ENCODE peak calls at places on chromosome 21, in eight cellular contexts. X, H, W, A, L, T, D and G are unnamed samples.

GRCh38 chr21:36684957-36685714 is 13.8 kb upstream of the SIM2 start:
- DNase-seq in D (peak), T (no peak), X (no peak), H (no peak), L (no peak), A (no peak), W (no peak), G (no peak)

GRCh38 chr21:24046816-24047443 is 1560.4 kb downstream of the MRPL39 start:
- DNase-seq in H (no peak), D (no peak), A (no peak), W (no peak), X (peak), L (no peak), T (no peak), G (no peak)

GRCh38 chr21:26194811-26195251 is 24.3 kb upstream of the APP start:
- DNase-seq in H (peak), X (no peak), A (peak), T (no peak), D (no peak), L (no peak), W (no peak), G (no peak)

GRCh38 chr21:15264084-15264483 is 199.3 kb upstream of the NRIP1 start:
- DNase-seq in W (no peak), D (no peak), A (no peak), T (no peak), L (no peak), X (no peak), H (no peak), G (no peak)

GRCh38 chr21:36111238-36111637 is 23.6 kb upstream of the CBR3 start:
- DNase-seq in X (no peak), L (no peak), H (no peak), D (no peak), W (no peak), A (no peak), T (no peak), G (no peak)

GRCh38 chr21:32437729-32438128 is 25.2 kb downstream of the EVA1C start:
- DNase-seq in D (no peak), W (no peak), X (no peak), A (no peak), T (no peak), H (no peak), L (no peak), G (no peak)

GRCh38 chr21:45989355-45990048 is 7.9 kb downstream of the COL6A1 start:
- DNase-seq in L (no peak), T (no peak), H (no peak), W (no peak), D (peak), X (no peak), A (no peak), G (peak)

GRCh38 chr21:41167348-41168342 is at the start of gene BACE2:
- DNase-seq in H (no peak), L (peak), D (peak), X (peak), A (peak), W (peak), T (peak), G (peak)

GRCh38 chr21:41361786-41362604 is at the start of gene MX2:
- DNase-seq in A (peak), W (no peak), D (peak), H (peak), X (peak), T (peak), L (peak), G (no peak)

GRCh38 chr21:31798842-31799691 is 67.1 kb upstream of the SCAF4 start:
- DNase-seq in H (no peak), W (peak), A (peak), L (no peak), T (no peak), X (no peak), D (no peak), G (no peak)

DNA sequence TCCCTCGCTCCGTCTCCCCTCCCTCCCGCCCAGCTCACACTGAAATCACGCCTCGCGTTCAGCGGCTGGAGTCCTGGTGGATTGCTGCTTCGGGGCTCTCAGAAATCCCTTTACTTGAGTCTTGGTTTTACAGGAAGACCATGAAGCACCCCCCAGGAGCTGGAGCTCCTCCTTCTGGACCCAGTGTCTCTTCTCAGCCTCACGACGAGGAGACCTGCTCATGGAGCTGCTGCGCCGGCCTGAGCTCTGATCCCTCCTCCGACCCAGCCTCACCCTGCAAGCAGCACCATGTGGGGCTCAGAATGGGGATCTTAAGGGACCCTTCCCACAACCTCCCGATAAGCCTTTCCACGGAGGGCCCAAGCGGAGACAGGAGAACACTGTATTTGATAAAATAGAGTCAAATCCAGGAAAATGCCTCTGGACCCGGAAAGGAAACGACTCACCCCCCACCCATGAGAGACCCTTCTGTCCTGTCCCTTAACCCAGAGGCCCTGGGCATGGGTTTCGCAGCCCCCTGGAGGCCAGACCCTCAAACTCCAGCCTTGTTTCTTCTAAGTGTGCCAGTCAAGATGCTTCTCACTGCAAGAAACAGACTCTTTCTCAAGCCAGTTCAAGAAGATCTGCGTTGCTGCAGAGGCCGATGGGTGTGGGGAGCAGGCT is 26.0 kb downstream of the PDE9A start:
- DNase-seq in T (no peak), X (no peak), H (no peak), D (no peak), A (no peak), L (no peak), W (no peak), G (no peak)
- TF ChIP-seq CTCF in T (no peak), X (no peak), H (no peak), D (no peak), A (no peak), L (no peak), W (no peak), G (peak)

GRCh38 chr21:34668803-34669148 is at the start of gene CLIC6:
- DNase-seq in D (peak), W (peak), H (no peak), T (no peak), L (no peak), X (no peak), A (no peak), G (peak)
- TF ChIP-seq CTCF in D (no peak), W (no peak), H (no peak), T (no peak), L (no peak), X (no peak), A (no peak), G (no peak)

GRCh38 chr21:21232320-21232719 is 234.1 kb downstream of the NCAM2 start:
- DNase-seq in X (peak), T (no peak), A (peak), W (peak), D (no peak), H (peak), L (no peak), G (no peak)
- TF ChIP-seq CTCF in X (no peak), T (no peak), A (peak), W (peak), D (no peak), H (peak), L (no peak), G (peak)

DNA sequence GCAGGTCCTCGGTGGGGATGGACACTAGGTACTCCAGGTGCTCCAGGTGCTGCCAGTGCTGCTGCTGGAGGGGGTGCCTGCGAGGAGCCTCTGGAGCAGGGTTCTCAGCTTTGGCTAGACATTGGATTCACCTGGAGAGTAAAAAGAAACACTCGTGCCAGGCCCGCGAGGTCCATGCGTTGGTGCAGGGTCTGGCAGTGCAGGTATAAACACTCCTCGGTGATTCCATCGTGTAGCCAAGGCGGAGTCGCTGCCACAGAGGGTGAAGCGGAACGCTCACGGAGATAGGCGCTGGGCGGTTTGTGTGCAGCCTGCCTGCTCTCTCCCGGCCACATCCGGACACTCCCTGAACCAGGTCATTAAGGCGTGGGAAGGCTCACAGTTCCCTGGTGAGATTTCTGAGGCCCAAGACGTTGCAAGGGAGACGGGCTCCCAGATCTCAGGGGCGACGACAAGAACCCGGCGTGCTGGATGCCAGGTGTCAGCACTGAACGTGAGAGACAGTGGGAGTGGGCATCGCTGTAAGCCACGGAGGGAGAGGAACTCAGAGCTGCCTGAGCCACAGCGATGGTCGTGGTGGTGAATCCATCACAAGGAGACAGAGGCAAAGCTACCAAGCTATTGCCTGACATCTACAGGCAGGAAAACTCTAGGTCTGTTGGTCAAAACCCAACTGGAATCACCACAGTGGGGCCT is 17.2 kb upstream of the SUMO3 start:
- DNase-seq in A (no peak), X (no peak), H (no peak), L (no peak), W (no peak), T (no peak), D (no peak), G (no peak)
- TF ChIP-seq CTCF in A (no peak), X (no peak), H (no peak), L (no peak), W (no peak), T (no peak), D (no peak), G (no peak)